ENCODE peak calls at places on chromosomes 16 and 17, in nine cellular contexts. O is fibroblast of lung; I is ecto neural progenitor cell; F is mesenteric fat pad; V is T-cell; P is stimulated activated CD4-positive, alpha-beta T cell treated with anti-CD3 and anti-CD28 coated beads, Interleukin-4, amount 100 ng/mL, for 4 hours; W is body of pancreas; M is fibroblast of pulmonary artery; Q is left cardiac atrium. G is an unnamed sample.

GRCh38 chr16:48596326-48596725 is 13.7 kb downstream of the N4BP1 start:
- DNase-seq in F (no peak), W (no peak), Q (no peak), O (no peak), M (no peak), I (no peak), P (peak; percentile 24), V (no peak), G (no peak)

GRCh38 chr16:53636978-53637377 is 66.7 kb downstream of the RPGRIP1L start:
- DNase-seq in F (no peak), O (no peak), Q (no peak), W (no peak), M (no peak), V (no peak), P (no peak), I (no peak), G (no peak)

GRCh38 chr17:7987112-7987893 is 15.1 kb upstream of the GUCY2D start:
- DNase-seq in W (no peak), O (no peak), F (no peak), I (no peak), Q (no peak), P (no peak), V (no peak), M (peak; percentile 53), G (no peak)

GRCh38 chr16:57329718-57330327 is 28.8 kb upstream of the CCL22 start:
- DNase-seq in Q (no peak), F (peak; percentile 30), O (no peak), M (no peak), P (no peak), I (no peak), V (no peak), W (no peak), G (no peak)

GRCh38 chr16:398551-399277 is 1.7 kb downstream of the NME4 start:
- DNase-seq in M (no peak), O (no peak), W (no peak), I (peak; percentile 48), Q (no peak), P (no peak), F (no peak), V (no peak), G (peak; percentile 48)

GRCh38 chr17:67157732-67158639 is 87.0 kb downstream of the HELZ start:
- DNase-seq in V (no peak), P (no peak), F (no peak), M (peak; percentile 63), W (no peak), Q (no peak), I (no peak), O (peak; percentile 55), G (no peak)

GRCh38 chr16:73232555-73233422 is 184.9 kb upstream of the ZFHX3 start:
- DNase-seq in F (no peak), W (peak; percentile 61), I (no peak), Q (peak; percentile 43), O (peak; percentile 95), P (no peak), V (no peak), M (peak; percentile 99), G (no peak)

GRCh38 chr17:880074-880870 is 98.1 kb downstream of the MRM3 start:
- DNase-seq in I (no peak), V (no peak), Q (peak; percentile 62), M (peak; percentile 20), P (no peak), F (no peak), O (no peak), W (no peak), G (peak; percentile 8)

GRCh38 chr17:77314601-77315000 is 173.8 kb downstream of the SEC14L1 start:
- DNase-seq in W (no peak), Q (no peak), V (no peak), F (no peak), I (no peak), M (no peak), O (no peak), P (no peak), G (peak; percentile 61)

GRCh38 chr17:5226940-5227878 is 7.5 kb downstream of the SCIMP start:
- DNase-seq in I (no peak), Q (no peak), M (no peak), W (no peak), V (no peak), F (no peak), O (no peak), P (no peak), G (no peak)

GRCh38 chr16:17561056-17561455 is 90.3 kb upstream of the XYLT1 start:
- DNase-seq in I (no peak), P (no peak), F (no peak), M (no peak), O (no peak), V (no peak), Q (no peak), W (peak; percentile 8), G (no peak)

GRCh38 chr17:63438092-63439051 is 7.7 kb downstream of the CYB561 start:
- DNase-seq in F (no peak), Q (no peak), P (no peak), V (no peak), I (no peak), W (peak; percentile 41), M (no peak), O (no peak), G (no peak)

GRCh38 chr16:89033796-89034572 is 57.0 kb upstream of the CBFA2T3 start:
- DNase-seq in P (no peak), F (no peak), O (no peak), Q (no peak), M (no peak), I (no peak), W (no peak), V (no peak), G (peak; percentile 48)

GRCh38 chr16:49696414-49697101 is 159.4 kb downstream of the ZNF423 start:
- DNase-seq in V (no peak), Q (no peak), M (no peak), W (no peak), I (peak; percentile 91), F (no peak), O (no peak), P (no peak), G (no peak)

GRCh38 chr16:8845699-8846298 is 23.0 kb downstream of the CARHSP1 start:
- DNase-seq in O (no peak), Q (no peak), V (no peak), F (no peak), P (no peak), I (no peak), W (no peak), M (no peak), G (no peak)

GRCh38 chr17:59074494-59074893 is 32.2 kb downstream of the TRIM37 start:
- DNase-seq in F (no peak), P (no peak), Q (no peak), M (peak; percentile 82), V (no peak), W (no peak), O (peak; percentile 28), I (no peak), G (no peak)

GRCh38 chr16:56349086-56349415 is 76.3 kb downstream of the AMFR start:
- DNase-seq in O (no peak), P (no peak), M (no peak), F (no peak), Q (no peak), I (no peak), W (no peak), V (no peak), G (no peak)

GRCh38 chr16:26598061-26598460 is 468.7 kb upstream of the C16orf82 start:
- DNase-seq in M (no peak), O (no peak), P (peak; percentile 49), I (no peak), Q (no peak), F (no peak), V (no peak), W (no peak), G (no peak)

GRCh38 chr17:46868689-46869187 is 17.4 kb downstream of the WNT9B start:
- DNase-seq in F (no peak), Q (no peak), M (no peak), I (no peak), P (no peak), V (no peak), O (peak; percentile 4), W (no peak), G (no peak)

GRCh38 chr17:19361326-19361725 is 1.2 kb downstream of the B9D1 start:
- DNase-seq in V (no peak), Q (peak; percentile 26), I (no peak), P (no peak), F (no peak), W (no peak), O (no peak), M (no peak), G (no peak)

GRCh38 chr16:83845263-83845662 is 37.5 kb downstream of the HSBP1 start:
- DNase-seq in Q (no peak), M (no peak), O (no peak), P (no peak), V (no peak), W (no peak), I (no peak), F (no peak), G (no peak)

GRCh38 chr17:72602517-72603345 is 481.9 kb downstream of the SOX9 start:
- DNase-seq in P (no peak), Q (no peak), V (no peak), F (no peak), O (peak; percentile 46), M (peak; percentile 45), W (peak; percentile 47), I (peak; percentile 69), G (no peak)

GRCh38 chr17:8151641-8152111 is 528 bp downstream of the PER1 start:
- DNase-seq in W (peak; percentile 90), F (no peak), P (peak; percentile 13), O (peak; percentile 83), Q (peak; percentile 92), I (no peak), V (no peak), M (peak; percentile 73), G (peak; percentile 97)

GRCh38 chr17:75031972-75032895 is 14.5 kb downstream of the ATP5PD start:
- DNase-seq in W (peak; percentile 61), O (peak; percentile 85), F (peak; percentile 87), I (peak; percentile 62), V (peak; percentile 35), M (peak; percentile 80), P (peak; percentile 42), Q (peak; percentile 82), G (peak; percentile 81)

GRCh38 chr16:69195371-69196029 is 8.5 kb downstream of the SNTB2 start:
- DNase-seq in P (no peak), M (no peak), W (no peak), O (no peak), F (no peak), I (no peak), Q (no peak), V (no peak), G (no peak)

GRCh38 chr16:56749806-56750491 is 20.0 kb downstream of the NUP93 start:
- DNase-seq in P (no peak), V (no peak), I (no peak), O (no peak), Q (no peak), W (no peak), M (peak; percentile 4), F (no peak), G (no peak)

GRCh38 chr16:3023415-3023668 is 400 bp downstream of the HCFC1R1 start:
- DNase-seq in Q (peak; percentile 64), O (peak; percentile 56), V (no peak), M (peak; percentile 44), I (no peak), F (no peak), P (no peak), W (peak; percentile 76), G (no peak)

GRCh38 chr17:50477976-50478375 is 684 bp upstream of the RSAD1 start:
- DNase-seq in W (no peak), O (no peak), F (no peak), Q (no peak), V (no peak), P (no peak), M (no peak), I (no peak), G (no peak)

GRCh38 chr17:55172612-55173011 is 92.1 kb upstream of the HLF start:
- DNase-seq in F (no peak), M (no peak), P (no peak), O (no peak), I (no peak), V (no peak), Q (no peak), W (no peak), G (no peak)

GRCh38 chr16:11190585-11191565 is 65.1 kb downstream of the SOCS1 start:
- DNase-seq in P (no peak), V (no peak), W (no peak), F (no peak), I (no peak), M (peak; percentile 27), O (no peak), Q (no peak), G (no peak)